ENCODE peak calls at places on chromosomes 13 and 19, in eight cellular contexts. One of them, this sample, is unnamed. For H3K4me1, the result is how much of the 10 kb centered on the place peaks cover.

GRCh38 chr13:73142091-73142490 is 83.3 kb downstream of the KLF5 start:
- DNase-seq in left ventricle myocardium inferior: no peak
- DNase-seq in Karpas-422: no peak
- DNase-seq in astrocyte: no peak
- DNase-seq in A549: no peak
- DNase-seq in heart right ventricle: no peak
- DNase-seq in breast epithelium: no peak
- DNase-seq in BE2C: no peak
- DNase-seq in this sample: no peak

GRCh38 chr19:3784607-3785463 is 1.3 kb downstream of the MATK start:
- DNase-seq in left ventricle myocardium inferior: no peak
- DNase-seq in Karpas-422: no peak
- DNase-seq in astrocyte: no peak
- DNase-seq in A549: no peak
- DNase-seq in heart right ventricle: no peak
- DNase-seq in breast epithelium: no peak
- DNase-seq in BE2C: no peak
- DNase-seq in this sample: no peak

GRCh38 chr13:32140109-32140508 is 108.5 kb downstream of the FRY start:
- DNase-seq in left ventricle myocardium inferior: no peak
- DNase-seq in Karpas-422: no peak
- DNase-seq in astrocyte: no peak
- DNase-seq in A549: no peak
- DNase-seq in heart right ventricle: no peak
- DNase-seq in breast epithelium: no peak
- DNase-seq in BE2C: no peak
- DNase-seq in this sample: no peak

GRCh38 chr19:6765738-6766356 is 1.4 kb downstream of the SH2D3A start:
- DNase-seq in left ventricle myocardium inferior: no peak
- DNase-seq in Karpas-422: no peak
- DNase-seq in astrocyte: no peak
- DNase-seq in A549: peak
- DNase-seq in heart right ventricle: no peak
- DNase-seq in breast epithelium: peak
- DNase-seq in BE2C: no peak
- DNase-seq in this sample: no peak

GRCh38 chr19:40392894-40393517 is 3.0 kb upstream of the HIPK4 start:
- DNase-seq in left ventricle myocardium inferior: no peak
- DNase-seq in Karpas-422: peak
- DNase-seq in astrocyte: no peak
- DNase-seq in A549: peak
- DNase-seq in heart right ventricle: no peak
- DNase-seq in breast epithelium: peak
- DNase-seq in BE2C: peak
- DNase-seq in this sample: no peak

GRCh38 chr19:7575426-7576040 is 20.1 kb upstream of the CAMSAP3 start:
- DNase-seq in left ventricle myocardium inferior: no peak
- DNase-seq in Karpas-422: no peak
- DNase-seq in astrocyte: no peak
- DNase-seq in A549: peak
- DNase-seq in heart right ventricle: no peak
- DNase-seq in breast epithelium: no peak
- DNase-seq in BE2C: no peak
- DNase-seq in this sample: no peak

GRCh38 chr13:59690857-59691500 is 472.7 kb downstream of the DIAPH3 start:
- DNase-seq in left ventricle myocardium inferior: no peak
- DNase-seq in Karpas-422: no peak
- DNase-seq in astrocyte: peak
- DNase-seq in A549: no peak
- DNase-seq in heart right ventricle: no peak
- DNase-seq in breast epithelium: no peak
- DNase-seq in BE2C: no peak
- DNase-seq in this sample: no peak

GRCh38 chr13:33832872-33833271 is 14.9 kb downstream of the RFC3 start:
- DNase-seq in left ventricle myocardium inferior: no peak
- DNase-seq in Karpas-422: no peak
- DNase-seq in astrocyte: no peak
- DNase-seq in A549: no peak
- DNase-seq in heart right ventricle: no peak
- DNase-seq in breast epithelium: no peak
- DNase-seq in BE2C: no peak
- DNase-seq in this sample: no peak

GRCh38 chr19:42316223-42317211 is 3.4 kb downstream of the TMEM145 start:
- DNase-seq in left ventricle myocardium inferior: no peak
- DNase-seq in Karpas-422: peak
- DNase-seq in astrocyte: no peak
- DNase-seq in A549: peak
- DNase-seq in heart right ventricle: no peak
- DNase-seq in breast epithelium: no peak
- DNase-seq in BE2C: peak
- DNase-seq in this sample: no peak

GRCh38 chr19:610801-611505 is 21.3 kb downstream of the HCN2 start:
- DNase-seq in left ventricle myocardium inferior: peak
- DNase-seq in Karpas-422: peak
- DNase-seq in astrocyte: peak
- DNase-seq in A549: peak
- DNase-seq in heart right ventricle: peak
- DNase-seq in breast epithelium: no peak
- DNase-seq in BE2C: peak
- DNase-seq in this sample: peak

GRCh38 chr19:35306473-35307246 is 14.7 kb downstream of the MAG start:
- DNase-seq in left ventricle myocardium inferior: no peak
- DNase-seq in Karpas-422: peak
- DNase-seq in astrocyte: no peak
- DNase-seq in A549: no peak
- DNase-seq in heart right ventricle: no peak
- DNase-seq in breast epithelium: no peak
- DNase-seq in BE2C: no peak
- DNase-seq in this sample: no peak

DNA sequence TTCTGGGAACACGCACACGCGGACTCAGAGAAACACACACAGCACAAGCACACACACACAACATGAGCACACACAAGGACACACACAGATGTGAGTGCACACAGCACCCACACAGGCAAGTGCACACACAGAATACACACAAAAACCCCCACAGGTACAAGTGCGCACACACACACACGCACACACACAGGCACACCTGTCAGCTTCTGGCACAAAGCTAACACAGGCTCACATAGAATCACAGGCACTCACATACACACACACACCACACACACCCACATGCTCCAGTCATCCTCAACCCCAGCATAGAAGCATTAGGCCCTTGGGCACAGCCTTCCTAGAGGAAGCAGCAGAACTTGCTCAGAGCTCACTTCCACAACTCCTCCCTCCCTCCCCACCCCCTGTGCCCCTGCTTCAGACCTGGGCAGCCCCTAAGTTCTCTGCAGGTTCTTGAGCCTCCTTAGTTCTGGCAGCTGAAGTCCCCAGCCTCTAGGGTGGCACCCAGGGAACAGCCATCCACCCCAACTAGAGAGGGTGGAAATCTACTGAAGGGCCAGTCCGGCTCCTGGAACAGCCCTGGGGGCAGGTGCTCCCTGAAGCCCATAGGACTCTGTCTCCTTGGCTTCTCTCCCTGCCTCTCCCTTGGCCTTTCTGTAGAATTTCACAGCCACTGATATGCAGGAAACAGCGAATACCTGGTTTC is 129.9 kb upstream of the VSTM2B start:
- DNase-seq in left ventricle myocardium inferior: no peak
- DNase-seq in Karpas-422: no peak
- DNase-seq in astrocyte: no peak
- DNase-seq in A549: no peak
- DNase-seq in heart right ventricle: no peak
- DNase-seq in breast epithelium: no peak
- DNase-seq in BE2C: no peak
- DNase-seq in this sample: no peak
- H3K4me3 ChIP-seq in left ventricle myocardium inferior: no peak
- H3K4me3 ChIP-seq in Karpas-422: no peak
- H3K4me3 ChIP-seq in astrocyte: no peak
- H3K4me3 ChIP-seq in A549: no peak
- H3K4me3 ChIP-seq in heart right ventricle: no peak
- H3K4me3 ChIP-seq in breast epithelium: no peak
- H3K4me3 ChIP-seq in BE2C: no peak
- H3K4me3 ChIP-seq in this sample: no peak

GRCh38 chr19:22606954-22607652 is 27.0 kb upstream of the ZNF492 start:
- DNase-seq in left ventricle myocardium inferior: no peak
- DNase-seq in Karpas-422: no peak
- DNase-seq in astrocyte: no peak
- DNase-seq in A549: no peak
- DNase-seq in heart right ventricle: no peak
- DNase-seq in breast epithelium: no peak
- DNase-seq in BE2C: no peak
- DNase-seq in this sample: no peak

GRCh38 chr19:22606212-22606553 is 27.9 kb upstream of the ZNF492 start:
- DNase-seq in left ventricle myocardium inferior: no peak
- DNase-seq in Karpas-422: no peak
- DNase-seq in astrocyte: no peak
- DNase-seq in A549: no peak
- DNase-seq in heart right ventricle: no peak
- DNase-seq in breast epithelium: no peak
- DNase-seq in BE2C: no peak
- DNase-seq in this sample: no peak

GRCh38 chr19:22603518-22604440 is 30.3 kb upstream of the ZNF492 start:
- DNase-seq in left ventricle myocardium inferior: no peak
- DNase-seq in Karpas-422: no peak
- DNase-seq in astrocyte: no peak
- DNase-seq in A549: no peak
- DNase-seq in heart right ventricle: no peak
- DNase-seq in breast epithelium: no peak
- DNase-seq in BE2C: no peak
- DNase-seq in this sample: no peak

GRCh38 chr19:22604571-22605274 is 29.4 kb upstream of the ZNF492 start:
- DNase-seq in left ventricle myocardium inferior: no peak
- DNase-seq in Karpas-422: no peak
- DNase-seq in astrocyte: no peak
- DNase-seq in A549: no peak
- DNase-seq in heart right ventricle: no peak
- DNase-seq in breast epithelium: no peak
- DNase-seq in BE2C: no peak
- DNase-seq in this sample: no peak

DNA sequence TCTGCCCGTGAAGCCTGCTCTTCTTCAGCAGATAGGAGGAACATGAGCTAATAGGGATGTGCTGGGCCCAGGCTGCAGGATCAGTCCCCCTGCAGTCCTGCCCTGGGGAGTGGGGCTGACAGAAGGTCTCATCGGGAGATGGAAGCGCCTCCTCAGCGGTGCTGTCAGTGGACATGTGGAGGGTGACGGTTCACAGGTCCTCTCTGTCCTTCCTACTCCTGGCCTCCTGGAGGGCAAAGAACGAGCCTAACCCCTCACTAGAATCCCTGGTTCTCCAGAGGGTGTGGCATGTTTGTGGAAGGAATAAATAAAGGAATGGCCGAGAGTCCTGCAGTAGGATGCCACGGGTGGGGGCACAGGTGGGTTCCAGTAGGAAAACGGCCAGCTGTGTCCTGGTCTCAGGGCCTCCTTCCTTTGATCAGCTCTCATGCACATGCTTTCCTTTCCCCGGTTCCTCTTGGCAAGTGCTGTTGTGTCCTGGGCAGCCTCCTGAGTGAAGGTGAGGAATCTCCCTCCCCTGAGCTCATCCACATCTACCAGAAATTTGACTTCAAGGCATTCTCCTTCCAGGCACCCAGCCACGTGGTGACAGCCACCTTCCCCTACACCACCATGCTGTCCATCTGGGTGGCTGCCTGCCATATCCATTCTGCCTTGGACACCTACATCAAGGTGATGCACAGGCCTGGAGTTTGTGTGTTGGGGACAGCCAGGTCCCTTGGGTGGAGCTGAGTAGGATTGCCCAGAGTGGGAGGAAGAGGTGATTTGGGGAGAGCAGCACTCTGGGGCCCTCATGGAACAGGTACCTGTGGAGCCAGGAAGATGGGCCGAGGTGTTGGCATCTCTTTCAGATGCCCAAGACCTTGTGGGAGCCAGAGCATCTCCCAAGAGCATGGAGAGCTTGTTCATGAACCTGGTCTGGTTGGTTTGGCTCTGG is 28.6 kb upstream of the ZNF492 start:
- DNase-seq in left ventricle myocardium inferior: no peak
- DNase-seq in Karpas-422: no peak
- DNase-seq in astrocyte: no peak
- DNase-seq in A549: no peak
- DNase-seq in heart right ventricle: no peak
- DNase-seq in breast epithelium: no peak
- DNase-seq in BE2C: no peak
- DNase-seq in this sample: no peak
- H3K4me1 ChIP-seq in left ventricle myocardium inferior: under half
- H3K4me1 ChIP-seq in Karpas-422: under half
- H3K4me1 ChIP-seq in astrocyte: under half
- H3K4me1 ChIP-seq in A549: under half
- H3K4me1 ChIP-seq in heart right ventricle: under half
- H3K4me1 ChIP-seq in breast epithelium: under half
- H3K4me1 ChIP-seq in BE2C: under half
- H3K4me1 ChIP-seq in this sample: under half

GRCh38 chr19:13882841-13883240 is 5.9 kb downstream of the NANOS3 start:
- DNase-seq in left ventricle myocardium inferior: no peak
- DNase-seq in Karpas-422: no peak
- DNase-seq in astrocyte: no peak
- DNase-seq in A549: no peak
- DNase-seq in heart right ventricle: no peak
- DNase-seq in breast epithelium: no peak
- DNase-seq in BE2C: no peak
- DNase-seq in this sample: no peak

GRCh38 chr19:13885826-13886365 is 9.0 kb downstream of the NANOS3 start:
- DNase-seq in left ventricle myocardium inferior: no peak
- DNase-seq in Karpas-422: no peak
- DNase-seq in astrocyte: no peak
- DNase-seq in A549: no peak
- DNase-seq in heart right ventricle: no peak
- DNase-seq in breast epithelium: no peak
- DNase-seq in BE2C: no peak
- DNase-seq in this sample: no peak

GRCh38 chr19:13887039-13887438 is 10.1 kb downstream of the NANOS3 start:
- DNase-seq in left ventricle myocardium inferior: no peak
- DNase-seq in Karpas-422: no peak
- DNase-seq in astrocyte: no peak
- DNase-seq in A549: no peak
- DNase-seq in heart right ventricle: no peak
- DNase-seq in breast epithelium: no peak
- DNase-seq in BE2C: no peak
- DNase-seq in this sample: no peak

GRCh38 chr19:13883665-13884064 is 6.7 kb downstream of the NANOS3 start:
- DNase-seq in left ventricle myocardium inferior: no peak
- DNase-seq in Karpas-422: no peak
- DNase-seq in astrocyte: no peak
- DNase-seq in A549: no peak
- DNase-seq in heart right ventricle: no peak
- DNase-seq in breast epithelium: no peak
- DNase-seq in BE2C: no peak
- DNase-seq in this sample: no peak

GRCh38 chr19:13884726-13885591 is 8.0 kb downstream of the NANOS3 start:
- DNase-seq in left ventricle myocardium inferior: no peak
- DNase-seq in Karpas-422: no peak
- DNase-seq in astrocyte: no peak
- DNase-seq in A549: no peak
- DNase-seq in heart right ventricle: no peak
- DNase-seq in breast epithelium: no peak
- DNase-seq in BE2C: peak
- DNase-seq in this sample: no peak
- H3K4me3 ChIP-seq in left ventricle myocardium inferior: no peak
- H3K4me3 ChIP-seq in Karpas-422: no peak
- H3K4me3 ChIP-seq in astrocyte: no peak
- H3K4me3 ChIP-seq in A549: no peak
- H3K4me3 ChIP-seq in heart right ventricle: no peak
- H3K4me3 ChIP-seq in breast epithelium: peak
- H3K4me3 ChIP-seq in BE2C: no peak
- H3K4me3 ChIP-seq in this sample: no peak

GRCh38 chr13:40966298-40966697 is 52.8 kb downstream of the ELF1 start:
- DNase-seq in left ventricle myocardium inferior: no peak
- DNase-seq in Karpas-422: no peak
- DNase-seq in astrocyte: no peak
- DNase-seq in A549: no peak
- DNase-seq in heart right ventricle: no peak
- DNase-seq in breast epithelium: no peak
- DNase-seq in BE2C: no peak
- DNase-seq in this sample: no peak
- H3K4me1 ChIP-seq in left ventricle myocardium inferior: half or more
- H3K4me1 ChIP-seq in Karpas-422: half or more
- H3K4me1 ChIP-seq in astrocyte: under half
- H3K4me1 ChIP-seq in A549: under half
- H3K4me1 ChIP-seq in heart right ventricle: under half
- H3K4me1 ChIP-seq in breast epithelium: under half
- H3K4me1 ChIP-seq in BE2C: under half
- H3K4me1 ChIP-seq in this sample: under half

This sample was measured in SJSA1.